ENCODE peak calls at places on chromosomes 11 and 22, in six cellular contexts. T is left ventricle myocardium inferior, K is colonic mucosa, N is OCI-LY7, S is ACHN, O is upper lobe of right lung. M is an unnamed sample.

GRCh38 chr22:26918236-26918635 is 260.8 kb downstream of the MIAT start:
- DNase-seq in S (no peak), T (no peak), N (no peak), O (no peak), K (no peak), M (no peak)

GRCh38 chr22:32979606-32980005 is 78.6 kb downstream of the SYN3 start:
- DNase-seq in T (no peak), O (no peak), S (no peak), K (no peak), N (no peak), M (no peak)

GRCh38 chr11:63277345-63277943 is 34.0 kb upstream of the SLC22A25 start:
- DNase-seq in T (no peak), O (no peak), K (no peak), S (no peak), N (peak; percentile 3), M (no peak)

GRCh38 chr22:34105461-34106062 is 185.3 kb upstream of the LARGE1 start:
- DNase-seq in O (peak; percentile 72), T (peak; percentile 53), K (peak; percentile 73), S (peak; percentile 38), N (peak; percentile 18), M (no peak)

GRCh38 chr22:43388420-43388851 is 23.4 kb upstream of the MPPED1 start:
- DNase-seq in N (peak; percentile 57), K (peak; percentile 69), O (peak; percentile 89), T (peak; percentile 65), S (peak; percentile 55), M (peak; percentile 70)

GRCh38 chr11:79119491-79120284 is 321.1 kb downstream of the TENM4 start:
- DNase-seq in S (no peak), K (no peak), N (no peak), T (no peak), O (no peak), M (no peak)

GRCh38 chr11:77142091-77142975 is 14.3 kb downstream of the MYO7A start:
- DNase-seq in T (no peak), O (no peak), K (no peak), S (no peak), N (no peak), M (no peak)

GRCh38 chr11:64516226-64516625 is 74.8 kb upstream of the SLC22A12 start:
- DNase-seq in S (peak; percentile 2), T (no peak), K (peak; percentile 40), O (no peak), N (peak; percentile 31), M (no peak)

GRCh38 chr22:25896098-25896497 is 154.1 kb downstream of the MYO18B start:
- DNase-seq in N (peak; percentile 10), K (no peak), S (no peak), O (no peak), T (no peak), M (no peak)

GRCh38 chr11:108973402-108974119 is 308.7 kb downstream of the DDX10 start:
- DNase-seq in N (no peak), T (no peak), S (peak; percentile 83), K (no peak), O (no peak), M (peak; percentile 79)

GRCh38 chr22:30892731-30893221 is 75.8 kb downstream of the MORC2 start:
- DNase-seq in O (no peak), S (no peak), T (no peak), K (no peak), N (no peak), M (no peak)